ENCODE peak calls at places on chromosomes 4 and X, in nine cellular contexts. M, H, I, E, O, W, Q, K and D are unnamed samples.

GRCh38 chr4:42341518-42342026 is 55.7 kb upstream of the SHISA3 start:
- DNase-seq in M (no peak), H (peak), I (no peak), E (no peak), O (peak), W (no peak), Q (no peak), K (no peak), D (no peak)

GRCh38 chr4:125486354-125486753 is 171.6 kb downstream of the FAT4 start:
- DNase-seq in M (no peak), H (no peak), I (no peak), E (no peak), O (no peak), W (no peak), Q (no peak), K (no peak), D (no peak)

GRCh38 chr4:73698217-73698616 is 42.2 kb upstream of the CXCL8 start:
- DNase-seq in M (no peak), H (peak), I (no peak), E (no peak), O (no peak), W (peak), Q (no peak), K (no peak), D (peak)

GRCh38 chr4:10546-10870 is 42.6 kb upstream of the ZNF595 start:
- DNase-seq in M (no peak), H (no peak), I (no peak), E (no peak), O (no peak), W (no peak), Q (no peak), K (no peak), D (no peak)

GRCh38 chr4:165010991-165011390 is 20.8 kb upstream of the TRIM60 start:
- DNase-seq in M (no peak), H (no peak), I (no peak), E (no peak), O (no peak), W (no peak), Q (no peak), K (no peak), D (no peak)

GRCh38 chr4:103375278-103375677 is 177.1 kb upstream of the CENPE start:
- DNase-seq in M (no peak), H (peak), I (no peak), E (no peak), O (peak), W (no peak), Q (no peak), K (no peak), D (no peak)

GRCh38 chr4:182144621-182145359 is 98.4 kb upstream of the TENM3 start:
- DNase-seq in M (peak), H (peak), I (no peak), E (no peak), O (no peak), W (no peak), Q (no peak), K (no peak), D (peak)

GRCh38 chr4:158835456-158836369 is 66.9 kb downstream of the FNIP2 start:
- DNase-seq in M (no peak), H (no peak), I (no peak), E (no peak), O (no peak), W (no peak), Q (no peak), K (no peak), D (no peak)

GRCh38 chr4:157265281-157265680 is 44.8 kb downstream of the GRIA2 start:
- DNase-seq in M (no peak), H (no peak), I (no peak), E (no peak), O (peak), W (no peak), Q (no peak), K (no peak), D (peak)

GRCh38 chrX:139224953-139225665 is 305.4 kb upstream of the F9 start:
- DNase-seq in M (no peak), H (no peak), I (no peak), E (no peak), O (no peak), W (no peak), Q (no peak), K (no peak), D (no peak)

GRCh38 chr4:11428701-11429571 is at the start of gene HS3ST1:
- DNase-seq in M (peak), H (peak), I (no peak), E (no peak), O (peak), W (peak), Q (peak), K (no peak), D (peak)